ENCODE peak calls at places on chromosome 15, in five cellular contexts. R is colonic mucosa, T is left lung, O is A673, N is body of pancreas. V is an unnamed sample.
A peak's percentile ranks its signal among the peaks of the same experiment; 100 is the strongest.

GRCh38 chr15:89500397-89501270 is 4.3 kb upstream of the RHCG start:
- DNase-seq in O (no peak), T (no peak), R (no peak), N (no peak), V (no peak)

GRCh38 chr15:80970018-80970657 is 19.5 kb downstream of the MESD start:
- DNase-seq in N (peak; percentile 57), O (peak; percentile 76), T (no peak), R (peak; percentile 73), V (no peak)

GRCh38 chr15:34810455-34811146 is 15.3 kb upstream of the ACTC1 start:
- DNase-seq in O (no peak), T (no peak), R (no peak), N (no peak), V (no peak)

GRCh38 chr15:31321418-31321817 is 5.2 kb upstream of the KLF13 start:
- DNase-seq in R (no peak), O (no peak), N (no peak), T (no peak), V (no peak)

GRCh38 chr15:74655424-74655823 is 39.8 kb downstream of the CLK3 start:
- DNase-seq in O (peak; percentile 60), N (no peak), R (no peak), T (no peak), V (no peak)

GRCh38 chr15:66765478-66766281 is 63.6 kb downstream of the SMAD6 start:
- DNase-seq in T (no peak), N (peak; percentile 95), R (peak; percentile 66), O (peak; percentile 97), V (peak; percentile 4)

GRCh38 chr15:41727143-41727542 is 47.1 kb upstream of the MAPKBP1 start:
- DNase-seq in R (no peak), T (no peak), O (no peak), N (no peak), V (no peak)

GRCh38 chr15:87572381-87572780 is 684.2 kb downstream of the NTRK3 start:
- DNase-seq in O (no peak), N (no peak), R (no peak), T (no peak), V (no peak)

GRCh38 chr15:72009207-72009606 is 108.7 kb downstream of the MYO9A start:
- DNase-seq in O (no peak), R (peak; percentile 40), T (no peak), N (peak; percentile 50), V (no peak)

GRCh38 chr15:29821416-29822099 is 710 bp downstream of the TJP1 start:
- DNase-seq in R (peak; percentile 80), N (peak; percentile 92), O (peak; percentile 68), T (peak; percentile 86), V (no peak)

GRCh38 chr15:74781673-74782595 is at the start of gene CSK:
- DNase-seq in T (peak; percentile 95), R (peak; percentile 75), N (peak; percentile 79), O (peak; percentile 87), V (no peak)

GRCh38 chr15:55267401-55268053 is 22.1 kb downstream of the RAB27A start:
- DNase-seq in O (peak; percentile 17), R (peak; percentile 35), T (peak; percentile 88), N (peak; percentile 23), V (no peak)

GRCh38 chr15:78206326-78207109 is 27.8 kb downstream of the ACSBG1 start:
- DNase-seq in N (no peak), O (peak; percentile 50), T (no peak), R (peak; percentile 15), V (no peak)

GRCh38 chr15:89781055-89781454 is 4.9 kb downstream of the MESP2 start:
- DNase-seq in T (no peak), O (no peak), R (peak; percentile 80), N (no peak), V (no peak)

GRCh38 chr15:84023636-84024035 is 211.9 kb upstream of the GOLGA6L4 start:
- DNase-seq in O (peak; percentile 75), N (peak; percentile 49), T (no peak), R (peak; percentile 26), V (peak; percentile 15)

GRCh38 chr15:64044315-64045105 is 1.8 kb downstream of the DAPK2 start:
- DNase-seq in O (no peak), N (no peak), T (no peak), R (peak; percentile 30), V (peak; percentile 58)

GRCh38 chr15:23687143-23687470 is at the start of gene NDN:
- DNase-seq in N (peak; percentile 66), T (peak; percentile 82), R (peak; percentile 45), O (no peak), V (no peak)

GRCh38 chr15:70426065-70426821 is 328.5 kb upstream of the TLE3 start:
- DNase-seq in O (no peak), R (no peak), N (no peak), T (no peak), V (no peak)

GRCh38 chr15:72534522-72534921 is 60.4 kb downstream of the ARIH1 start:
- DNase-seq in O (no peak), T (no peak), R (no peak), N (no peak), V (no peak)

GRCh38 chr15:89646416-89647141 is 8.7 kb downstream of the KIF7 start:
- DNase-seq in O (no peak), T (no peak), R (no peak), N (no peak), V (no peak)

GRCh38 chr15:50864876-50865275 is 43.6 kb upstream of the AP4E1 start:
- DNase-seq in O (no peak), R (no peak), N (no peak), T (no peak), V (no peak)

GRCh38 chr15:63503739-63504246 is 600 bp upstream of the USP3 start:
- DNase-seq in O (peak; percentile 62), T (peak; percentile 88), R (no peak), N (peak; percentile 77), V (peak; percentile 77)

GRCh38 chr15:95565201-95565600 is 765.3 kb upstream of the NR2F2 start:
- DNase-seq in O (no peak), N (no peak), R (no peak), T (no peak), V (no peak)

DNA sequence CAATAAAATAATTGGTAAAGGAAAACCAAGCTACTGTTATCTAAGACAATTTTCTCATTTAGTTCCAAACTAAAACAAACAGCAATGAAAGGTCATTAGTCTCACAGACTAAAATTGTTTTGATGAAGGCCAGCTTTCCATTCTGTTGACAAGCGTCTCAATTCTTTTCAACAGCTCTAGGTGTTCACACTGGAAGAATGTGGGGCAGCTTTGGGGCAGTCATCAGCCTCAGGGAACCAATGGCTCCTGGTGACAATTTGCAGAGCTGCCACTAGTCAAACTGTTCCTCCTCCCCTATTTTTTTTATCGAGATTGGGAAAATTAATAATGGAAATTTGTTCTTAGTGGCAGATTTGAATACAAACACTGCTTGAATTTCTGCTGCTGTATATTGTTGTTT is 104.2 kb downstream of the MEIS2 start:
- DNase-seq in O (no peak), N (no peak), T (no peak), R (no peak), V (no peak)
- TF ChIP-seq CTCF in O (no peak), N (no peak), T (no peak), R (no peak), V (no peak)

DNA sequence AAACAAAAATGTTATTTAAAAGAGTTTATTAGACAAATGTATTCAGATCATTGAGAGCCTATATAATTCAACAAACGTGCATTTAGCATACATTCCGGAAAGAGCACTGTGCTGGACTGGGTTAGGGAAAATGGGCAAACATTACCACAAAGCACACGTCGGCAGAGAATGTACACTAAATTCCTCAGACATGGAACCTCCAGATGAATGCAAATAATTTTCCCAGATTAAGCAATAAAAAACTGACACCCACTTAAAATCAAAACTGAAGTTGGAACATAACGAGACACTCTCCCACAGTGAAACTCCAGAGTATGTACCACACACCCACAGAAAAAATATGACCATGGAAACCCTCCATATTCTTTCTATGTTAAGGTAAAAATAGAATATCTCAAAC is 4.8 kb downstream of the SECISBP2L start:
- DNase-seq in N (no peak), O (no peak), T (no peak), R (no peak), V (no peak)
- H3K4me3 ChIP-seq in N (no peak overlapping the region), O (no peak overlapping the region), T (no peak overlapping the region), R (no peak overlapping the region), V (no peak overlapping the region)

GRCh38 chr15:77096131-77096530 is 25.2 kb upstream of the TSPAN3 start:
- DNase-seq in T (no peak), N (no peak), R (no peak), O (no peak), V (no peak)

GRCh38 chr15:77097921-77098320 is 27.0 kb upstream of the TSPAN3 start:
- DNase-seq in T (no peak), N (no peak), O (no peak), R (no peak), V (no peak)

GRCh38 chr15:77096541-77096940 is 25.6 kb upstream of the TSPAN3 start:
- DNase-seq in O (no peak), T (no peak), N (no peak), R (no peak), V (no peak)

GRCh38 chr15:77097317-77097721 is 26.4 kb upstream of the TSPAN3 start:
- DNase-seq in N (no peak), R (no peak), O (peak; percentile 54), T (no peak), V (no peak)

DNA sequence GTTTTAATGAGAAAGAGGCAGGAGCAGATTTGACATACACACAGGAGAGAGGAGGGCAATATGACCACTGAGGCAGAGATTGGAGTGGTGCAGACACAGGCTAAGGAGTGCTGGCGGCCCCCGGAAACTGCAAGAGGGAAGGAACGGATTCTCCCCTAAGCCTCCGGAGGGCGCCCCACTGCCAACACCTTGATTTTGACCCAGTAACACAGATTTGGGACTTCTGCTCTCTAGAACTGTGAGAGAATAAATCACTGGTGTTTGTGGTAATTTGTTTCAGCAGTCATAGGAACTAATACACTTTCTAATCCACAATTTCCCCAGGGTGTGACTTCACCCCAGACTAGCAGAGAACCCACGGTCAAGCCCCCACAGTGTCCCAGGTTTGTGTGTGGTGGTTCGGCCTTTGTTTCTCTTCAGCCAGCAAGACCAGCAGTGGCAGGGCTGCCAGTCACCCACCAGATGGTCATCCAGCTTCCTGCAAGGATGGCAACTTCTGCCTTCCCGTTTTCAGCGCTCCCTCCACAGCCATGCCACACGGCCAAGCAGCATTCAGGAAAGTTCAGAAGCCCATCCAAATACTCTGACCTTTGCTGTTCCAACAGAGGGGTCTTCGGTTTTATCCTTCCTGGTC is 23.6 kb upstream of the TSPAN3 start:
- DNase-seq in T (no peak), N (no peak), O (peak; percentile 45), R (no peak), V (no peak)
- TF ChIP-seq CTCF in T (no peak), N (no peak), O (peak; percentile 61), R (no peak), V (peak; percentile 43)

GRCh38 chr15:57507111-57507510 is 84.6 kb upstream of the MYZAP start:
- DNase-seq in R (no peak), N (no peak), O (no peak), T (no peak), V (no peak)

GRCh38 chr15:57506422-57506821 is 85.3 kb upstream of the MYZAP start:
- DNase-seq in O (peak; percentile 11), R (peak; percentile 44), T (no peak), N (peak; percentile 44), V (no peak)

GRCh38 chr15:57505056-57505713 is 86.5 kb upstream of the MYZAP start:
- DNase-seq in O (no peak), T (no peak), R (peak; percentile 36), N (peak; percentile 71), V (no peak)

GRCh38 chr15:57504599-57504940 is 87.1 kb upstream of the MYZAP start:
- DNase-seq in T (no peak), N (peak; percentile 59), R (no peak), O (no peak), V (no peak)

GRCh38 chr15:57505949-57506391 is 85.7 kb upstream of the MYZAP start:
- DNase-seq in O (no peak), R (peak; percentile 82), T (peak; percentile 82), N (peak; percentile 92), V (no peak)
- H3K4me3 ChIP-seq in O (no peak overlapping the region), R (no peak overlapping the region), T (no peak overlapping the region), N (no peak overlapping the region), V (no peak overlapping the region)

V was measured in GM12864.